ENCODE peak calls at places on chromosomes 11 and 22, in six cellular contexts. One of them, this sample, is unnamed. For H3K4me1, the result is how much of the 10 kb centered on the place peaks cover.

GRCh38 chr11:120022617-120023016 is 115.3 kb downstream of the TRIM29 start:
- DNase-seq in NT2/D1: no peak
- DNase-seq in heart left ventricle: no peak
- DNase-seq in GM23248: no peak
- DNase-seq in naive thymus-derived CD4-positive, alpha-beta T cell: no peak
- DNase-seq in HCT116: no peak
- DNase-seq in this sample: no peak

GRCh38 chr22:43889366-43890253 is 2.2 kb downstream of the PNPLA5 start:
- DNase-seq in HCT116: no peak
- DNase-seq in NT2/D1: no peak
- DNase-seq in heart left ventricle: no peak
- DNase-seq in GM23248: peak
- DNase-seq in naive thymus-derived CD4-positive, alpha-beta T cell: no peak
- DNase-seq in this sample: peak

GRCh38 chr11:134519788-134520187 is 107.7 kb upstream of the B3GAT1 start:
- DNase-seq in naive thymus-derived CD4-positive, alpha-beta T cell: no peak
- DNase-seq in NT2/D1: no peak
- DNase-seq in HCT116: no peak
- DNase-seq in GM23248: no peak
- DNase-seq in heart left ventricle: no peak
- DNase-seq in this sample: no peak

GRCh38 chr11:79783833-79784232 is 343.0 kb upstream of the TENM4 start:
- DNase-seq in naive thymus-derived CD4-positive, alpha-beta T cell: no peak
- DNase-seq in GM23248: no peak
- DNase-seq in HCT116: no peak
- DNase-seq in heart left ventricle: no peak
- DNase-seq in NT2/D1: no peak
- DNase-seq in this sample: no peak

GRCh38 chr11:3224730-3225098 is 6.1 kb upstream of the MRGPRG start:
- DNase-seq in NT2/D1: no peak
- DNase-seq in HCT116: no peak
- DNase-seq in naive thymus-derived CD4-positive, alpha-beta T cell: no peak
- DNase-seq in GM23248: no peak
- DNase-seq in heart left ventricle: no peak
- DNase-seq in this sample: no peak

GRCh38 chr11:2555376-2555775 is 110.6 kb downstream of the KCNQ1 start:
- DNase-seq in heart left ventricle: no peak
- DNase-seq in HCT116: no peak
- DNase-seq in GM23248: no peak
- DNase-seq in NT2/D1: no peak
- DNase-seq in naive thymus-derived CD4-positive, alpha-beta T cell: no peak
- DNase-seq in this sample: no peak

GRCh38 chr11:58494096-58494495 is 13.8 kb downstream of the OR5B21 start:
- DNase-seq in GM23248: peak
- DNase-seq in naive thymus-derived CD4-positive, alpha-beta T cell: no peak
- DNase-seq in NT2/D1: no peak
- DNase-seq in heart left ventricle: no peak
- DNase-seq in HCT116: no peak
- DNase-seq in this sample: no peak

GRCh38 chr22:24727218-24727851 is 47.2 kb downstream of the PIWIL3 start:
- DNase-seq in HCT116: peak
- DNase-seq in naive thymus-derived CD4-positive, alpha-beta T cell: no peak
- DNase-seq in GM23248: peak
- DNase-seq in heart left ventricle: no peak
- DNase-seq in NT2/D1: no peak
- DNase-seq in this sample: no peak

GRCh38 chr11:59062602-59063529 is 23.2 kb upstream of the GLYATL1B start:
- DNase-seq in naive thymus-derived CD4-positive, alpha-beta T cell: no peak
- DNase-seq in heart left ventricle: no peak
- DNase-seq in NT2/D1: no peak
- DNase-seq in HCT116: no peak
- DNase-seq in GM23248: no peak
- DNase-seq in this sample: peak

GRCh38 chr22:30245985-30246901 is at the start of gene LIF:
- DNase-seq in GM23248: peak
- DNase-seq in NT2/D1: no peak
- DNase-seq in heart left ventricle: no peak
- DNase-seq in HCT116: no peak
- DNase-seq in naive thymus-derived CD4-positive, alpha-beta T cell: peak
- DNase-seq in this sample: peak

GRCh38 chr22:43047605-43048004 is 32.7 kb upstream of the PACSIN2 start:
- DNase-seq in naive thymus-derived CD4-positive, alpha-beta T cell: no peak
- DNase-seq in GM23248: no peak
- DNase-seq in HCT116: no peak
- DNase-seq in heart left ventricle: no peak
- DNase-seq in NT2/D1: no peak
- DNase-seq in this sample: no peak

GRCh38 chr11:118522571-118523072 is 4.7 kb upstream of the TTC36 start:
- DNase-seq in naive thymus-derived CD4-positive, alpha-beta T cell: no peak
- DNase-seq in NT2/D1: no peak
- DNase-seq in heart left ventricle: no peak
- DNase-seq in HCT116: no peak
- DNase-seq in GM23248: peak
- DNase-seq in this sample: peak

GRCh38 chr22:48301421-48301820 is 1526.3 kb downstream of the BRD1 start:
- DNase-seq in HCT116: no peak
- DNase-seq in heart left ventricle: no peak
- DNase-seq in GM23248: no peak
- DNase-seq in NT2/D1: no peak
- DNase-seq in naive thymus-derived CD4-positive, alpha-beta T cell: no peak
- DNase-seq in this sample: no peak

GRCh38 chr11:57778318-57779037 is 16.9 kb downstream of the CTNND1 start:
- DNase-seq in heart left ventricle: peak
- DNase-seq in GM23248: peak
- DNase-seq in HCT116: peak
- DNase-seq in naive thymus-derived CD4-positive, alpha-beta T cell: no peak
- DNase-seq in NT2/D1: peak
- DNase-seq in this sample: peak

GRCh38 chr11:110587129-110587528 is 125.1 kb downstream of the ARHGAP20 start:
- DNase-seq in heart left ventricle: no peak
- DNase-seq in HCT116: no peak
- DNase-seq in GM23248: no peak
- DNase-seq in naive thymus-derived CD4-positive, alpha-beta T cell: no peak
- DNase-seq in NT2/D1: no peak
- DNase-seq in this sample: no peak

GRCh38 chr11:112805658-112806057 is 155.6 kb upstream of the NCAM1 start:
- DNase-seq in GM23248: no peak
- DNase-seq in naive thymus-derived CD4-positive, alpha-beta T cell: no peak
- DNase-seq in heart left ventricle: peak
- DNase-seq in HCT116: no peak
- DNase-seq in NT2/D1: no peak
- DNase-seq in this sample: no peak

GRCh38 chr11:23688835-23689234 is 808.0 kb upstream of the LUZP2 start:
- DNase-seq in HCT116: no peak
- DNase-seq in naive thymus-derived CD4-positive, alpha-beta T cell: no peak
- DNase-seq in heart left ventricle: no peak
- DNase-seq in GM23248: peak
- DNase-seq in NT2/D1: no peak
- DNase-seq in this sample: no peak

GRCh38 chr11:37689951-37690350 is 1091.9 kb upstream of the RAG2 start:
- DNase-seq in NT2/D1: no peak
- DNase-seq in naive thymus-derived CD4-positive, alpha-beta T cell: no peak
- DNase-seq in heart left ventricle: no peak
- DNase-seq in GM23248: no peak
- DNase-seq in HCT116: no peak
- DNase-seq in this sample: no peak

GRCh38 chr11:102990145-102990544 is 34.6 kb upstream of the MMP13 start:
- DNase-seq in naive thymus-derived CD4-positive, alpha-beta T cell: no peak
- DNase-seq in HCT116: no peak
- DNase-seq in NT2/D1: no peak
- DNase-seq in GM23248: peak
- DNase-seq in heart left ventricle: no peak
- DNase-seq in this sample: no peak

DNA sequence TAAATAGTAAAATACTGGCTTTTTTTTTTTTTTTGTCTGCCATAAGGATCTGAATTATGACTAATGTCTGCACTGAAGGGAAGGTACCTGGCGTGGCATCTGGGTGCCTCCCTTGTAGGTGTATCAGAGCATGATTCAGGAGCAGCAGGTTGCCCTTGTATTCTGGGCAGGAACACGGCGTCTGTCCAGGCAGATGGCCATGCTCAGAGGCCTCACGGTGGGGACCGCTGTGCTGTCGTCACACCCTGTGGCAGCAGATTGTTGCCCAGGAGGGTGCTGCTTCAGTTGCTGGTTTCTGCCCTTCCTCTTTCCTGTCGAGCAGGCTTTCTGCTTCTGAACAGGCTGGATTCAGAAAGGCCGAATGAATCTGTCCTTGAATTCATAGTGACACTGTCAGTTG is 10.9 kb downstream of the ZNRF3 start:
- DNase-seq in NT2/D1: no peak
- DNase-seq in GM23248: no peak
- DNase-seq in heart left ventricle: peak
- DNase-seq in HCT116: no peak
- DNase-seq in naive thymus-derived CD4-positive, alpha-beta T cell: no peak
- DNase-seq in this sample: no peak
- H3K4me1 ChIP-seq in NT2/D1: under half
- H3K4me1 ChIP-seq in GM23248: under half
- H3K4me1 ChIP-seq in heart left ventricle: under half
- H3K4me1 ChIP-seq in HCT116: half or more
- H3K4me1 ChIP-seq in naive thymus-derived CD4-positive, alpha-beta T cell: under half
- H3K4me1 ChIP-seq in this sample: under half

GRCh38 chr22:46752911-46753310 is 9.5 kb upstream of the TBC1D22A start:
- DNase-seq in GM23248: no peak
- DNase-seq in HCT116: no peak
- DNase-seq in NT2/D1: no peak
- DNase-seq in naive thymus-derived CD4-positive, alpha-beta T cell: no peak
- DNase-seq in heart left ventricle: no peak
- DNase-seq in this sample: no peak
- H3K4me1 ChIP-seq in GM23248: under half
- H3K4me1 ChIP-seq in HCT116: under half
- H3K4me1 ChIP-seq in NT2/D1: under half
- H3K4me1 ChIP-seq in naive thymus-derived CD4-positive, alpha-beta T cell: under half
- H3K4me1 ChIP-seq in heart left ventricle: half or more
- H3K4me1 ChIP-seq in this sample: under half

DNA sequence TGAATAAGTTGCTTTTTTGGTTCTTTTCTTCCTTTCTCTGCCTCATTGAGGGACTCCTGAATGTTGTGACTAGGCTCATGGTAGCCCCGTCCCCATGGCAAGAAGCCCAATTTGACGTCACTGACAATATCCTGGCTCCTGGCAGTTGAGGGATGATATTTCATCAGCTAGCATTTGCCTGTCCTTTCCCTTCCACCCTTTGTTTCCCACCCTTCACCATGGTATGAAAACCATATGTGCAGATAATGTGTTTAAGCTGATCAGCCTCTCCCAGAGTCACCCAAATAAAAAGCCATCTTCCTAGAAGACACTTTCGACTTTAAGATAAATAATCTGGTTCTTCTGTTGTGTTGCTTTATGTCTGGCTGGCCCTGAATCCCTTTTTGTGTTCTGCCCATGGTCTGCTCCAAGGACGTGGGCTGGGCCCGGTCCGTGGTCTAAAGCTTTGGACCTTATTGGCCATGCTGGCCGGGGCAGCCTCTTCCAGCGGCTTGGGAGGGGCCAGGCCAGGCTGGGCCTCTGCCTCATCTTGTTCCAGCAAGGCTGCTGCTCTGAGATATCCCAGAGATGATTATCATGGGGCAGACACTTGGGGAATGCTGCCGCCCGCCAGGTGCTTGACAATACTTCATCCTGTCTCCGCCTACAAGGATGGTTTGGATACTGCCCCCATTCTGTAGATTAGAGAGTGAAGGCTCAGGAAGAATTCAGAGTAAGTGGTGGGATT is 5.1 kb downstream of the TSPAN18 start:
- DNase-seq in NT2/D1: no peak
- DNase-seq in HCT116: no peak
- DNase-seq in GM23248: no peak
- DNase-seq in heart left ventricle: no peak
- DNase-seq in naive thymus-derived CD4-positive, alpha-beta T cell: no peak
- DNase-seq in this sample: no peak
- H3K4me1 ChIP-seq in NT2/D1: under half
- H3K4me1 ChIP-seq in HCT116: under half
- H3K4me1 ChIP-seq in GM23248: under half
- H3K4me1 ChIP-seq in heart left ventricle: half or more
- H3K4me1 ChIP-seq in naive thymus-derived CD4-positive, alpha-beta T cell: under half
- H3K4me1 ChIP-seq in this sample: half or more

DNA sequence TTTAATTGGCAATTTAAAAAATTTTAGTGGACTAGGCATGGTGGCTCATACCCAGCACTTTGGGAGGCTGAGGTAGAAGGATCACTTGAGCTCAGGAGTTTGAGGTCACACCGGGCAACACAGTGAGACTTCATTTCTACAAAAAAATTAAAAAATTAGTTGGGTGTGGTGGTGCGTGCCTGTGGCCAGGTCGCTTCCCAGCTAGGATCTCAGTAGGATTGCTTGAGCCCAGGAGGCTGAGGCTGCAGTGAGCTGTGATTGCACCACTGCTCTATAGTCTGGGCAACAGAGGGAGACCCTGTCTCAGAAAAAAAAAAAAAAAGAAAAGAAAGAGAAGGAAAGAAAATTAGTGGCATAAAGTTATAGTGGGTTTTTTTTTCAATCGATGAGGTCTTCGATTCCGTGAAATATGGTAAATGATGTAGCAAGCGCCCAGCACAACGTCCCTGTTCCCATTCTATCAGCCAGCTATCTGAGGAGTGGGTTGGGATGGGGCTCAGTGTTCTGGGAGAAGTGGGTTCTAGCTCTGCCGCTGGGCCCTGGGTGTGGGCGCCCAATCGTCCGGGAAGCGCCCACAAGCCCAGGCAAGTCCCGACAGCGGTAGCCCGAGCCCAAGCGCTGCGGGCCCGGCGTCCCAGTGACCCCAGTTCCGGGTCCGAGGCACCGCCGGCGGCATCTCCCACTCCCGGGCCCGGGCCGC is 1.4 kb downstream of the FOSL1 start:
- DNase-seq in GM23248: peak
- DNase-seq in NT2/D1: no peak
- DNase-seq in HCT116: no peak
- DNase-seq in naive thymus-derived CD4-positive, alpha-beta T cell: no peak
- DNase-seq in heart left ventricle: no peak
- DNase-seq in this sample: no peak
- H3K4me1 ChIP-seq in GM23248: half or more
- H3K4me1 ChIP-seq in NT2/D1: under half
- H3K4me1 ChIP-seq in HCT116: under half
- H3K4me1 ChIP-seq in naive thymus-derived CD4-positive, alpha-beta T cell: under half
- H3K4me1 ChIP-seq in heart left ventricle: under half
- H3K4me1 ChIP-seq in this sample: under half

GRCh38 chr11:66101055-66101454 is 31.0 kb downstream of the PACS1 start:
- DNase-seq in GM23248: no peak
- DNase-seq in NT2/D1: no peak
- DNase-seq in heart left ventricle: no peak
- DNase-seq in naive thymus-derived CD4-positive, alpha-beta T cell: no peak
- DNase-seq in HCT116: no peak
- DNase-seq in this sample: no peak
- H3K4me1 ChIP-seq in GM23248: under half
- H3K4me1 ChIP-seq in NT2/D1: under half
- H3K4me1 ChIP-seq in heart left ventricle: under half
- H3K4me1 ChIP-seq in naive thymus-derived CD4-positive, alpha-beta T cell: under half
- H3K4me1 ChIP-seq in HCT116: under half
- H3K4me1 ChIP-seq in this sample: under half

DNA sequence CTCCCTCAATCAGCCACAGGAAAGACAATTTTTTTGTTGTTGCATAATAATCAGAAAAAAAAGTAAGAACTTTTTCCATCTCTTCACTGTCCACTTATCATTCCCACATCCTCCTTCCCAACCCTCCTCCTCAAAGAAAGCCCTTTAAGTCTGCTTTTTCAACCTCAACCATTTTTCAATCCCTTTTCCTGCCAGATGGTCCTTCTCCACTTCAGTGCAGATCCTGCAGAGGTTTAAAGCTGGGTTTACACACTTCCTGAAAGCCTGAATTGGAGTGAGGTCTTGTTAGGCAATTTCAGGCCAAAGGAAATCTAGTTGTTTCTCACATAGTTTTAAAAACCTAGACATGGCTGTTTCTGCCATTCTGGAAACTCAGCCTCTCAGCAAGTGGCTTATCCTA is 78.3 kb downstream of the RPL27A start:
- DNase-seq in GM23248: no peak
- DNase-seq in heart left ventricle: no peak
- DNase-seq in naive thymus-derived CD4-positive, alpha-beta T cell: no peak
- DNase-seq in NT2/D1: no peak
- DNase-seq in HCT116: no peak
- DNase-seq in this sample: no peak
- H3K4me1 ChIP-seq in GM23248: under half
- H3K4me1 ChIP-seq in heart left ventricle: half or more
- H3K4me1 ChIP-seq in naive thymus-derived CD4-positive, alpha-beta T cell: under half
- H3K4me1 ChIP-seq in NT2/D1: under half
- H3K4me1 ChIP-seq in HCT116: under half
- H3K4me1 ChIP-seq in this sample: under half